ENCODE peak calls at places on chromosomes 11 and 22, in four cellular contexts. X, P, R and S are unnamed samples.

GRCh38 chr11:45812581-45813548 is 7.9 kb downstream of the SLC35C1 start:
- DNase-seq in X (no peak), P (no peak), R (no peak), S (peak; percentile 37)

GRCh38 chr11:36056160-36056751 is 112.4 kb downstream of the LDLRAD3 start:
- DNase-seq in X (no peak), P (peak; percentile 65), R (no peak), S (peak; percentile 82)

GRCh38 chr22:23888615-23889401 is 5.4 kb upstream of the MIF start:
- DNase-seq in X (peak; percentile 52), P (peak; percentile 49), R (no peak), S (peak; percentile 54)

GRCh38 chr22:24424001-24424900 is 3.1 kb upstream of the ADORA2A start:
- DNase-seq in X (no peak), P (peak; percentile 20), R (no peak), S (peak; percentile 72)

GRCh38 chr22:32795214-32795596 is 6.3 kb upstream of the TIMP3 start:
- DNase-seq in X (no peak), P (no peak), R (no peak), S (no peak)

GRCh38 chr11:31480930-31481329 is 28.5 kb downstream of the IMMP1L start:
- DNase-seq in X (no peak), P (peak; percentile 7), R (no peak), S (no peak)

GRCh38 chr11:60862171-60862570 is 5.2 kb upstream of the ZP1 start:
- DNase-seq in X (no peak), P (no peak), R (no peak), S (no peak)

GRCh38 chr11:85665756-85666155 is 827 bp upstream of the CREBZF start:
- DNase-seq in X (no peak), P (no peak), R (no peak), S (no peak)

GRCh38 chr11:20501971-20502370 is 97.4 kb upstream of the SLC6A5 start:
- DNase-seq in X (no peak), P (no peak), R (no peak), S (no peak)

GRCh38 chr22:19844423-19845368 is 10.0 kb downstream of the GNB1L start:
- DNase-seq in X (no peak), P (no peak), R (no peak), S (no peak)

GRCh38 chr11:3995949-3996554 is 98.5 kb upstream of the RRM1 start:
- DNase-seq in X (no peak), P (peak; percentile 73), R (no peak), S (no peak)

GRCh38 chr11:70746351-70746750 is 348.0 kb downstream of the CTTN start:
- DNase-seq in X (no peak), P (no peak), R (no peak), S (no peak)

GRCh38 chr11:128247235-128247594 is 340.1 kb downstream of the ETS1 start:
- DNase-seq in X (no peak), P (no peak), R (no peak), S (no peak)

GRCh38 chr22:49400136-49400865 is 427.4 kb downstream of the BRD1 start:
- DNase-seq in X (no peak), P (no peak), R (no peak), S (no peak)

GRCh38 chr11:81658722-81659121 is 1074.9 kb downstream of the FAM181B start:
- DNase-seq in X (peak; percentile 20), P (no peak), R (no peak), S (peak; percentile 70)

GRCh38 chr22:19325296-19325950 is 33.9 kb upstream of the CLTCL1 start:
- DNase-seq in X (no peak), P (no peak), R (no peak), S (no peak)

GRCh38 chr11:129314381-129314780 is 61.3 kb upstream of the BARX2 start:
- DNase-seq in X (no peak), P (no peak), R (no peak), S (no peak)

GRCh38 chr11:35608502-35608901 is 9.8 kb upstream of the FJX1 start:
- DNase-seq in X (no peak), P (no peak), R (no peak), S (peak; percentile 34)

GRCh38 chr11:44931466-44931865 is 19.2 kb downstream of the TP53I11 start:
- DNase-seq in X (no peak), P (no peak), R (no peak), S (no peak)

GRCh38 chr11:83448686-83449085 is 162.5 kb upstream of the CCDC90B start:
- DNase-seq in X (no peak), P (no peak), R (no peak), S (no peak)

GRCh38 chr11:103529217-103529684 is 420.0 kb downstream of the DYNC2H1 start:
- DNase-seq in X (no peak), P (no peak), R (no peak), S (no peak)

GRCh38 chr11:107859459-107860239 is 1.1 kb upstream of the SLC35F2 start:
- DNase-seq in X (no peak), P (peak; percentile 29), R (peak; percentile 63), S (peak; percentile 53)

GRCh38 chr22:49079743-49080500 is 747.8 kb downstream of the BRD1 start:
- DNase-seq in X (no peak), P (no peak), R (no peak), S (no peak)

GRCh38 chr22:24440270-24440717 is 12.9 kb downstream of the ADORA2A start:
- DNase-seq in X (no peak), P (no peak), R (no peak), S (no peak)

GRCh38 chr22:22689621-22690345 is 45.4 kb downstream of the GGTLC2 start:
- DNase-seq in X (no peak), P (no peak), R (no peak), S (no peak)

GRCh38 chr11:102399189-102399588 is 52.2 kb downstream of the BIRC2 start:
- DNase-seq in X (no peak), P (no peak), R (no peak), S (no peak)

GRCh38 chr22:49242480-49242879 is 585.2 kb downstream of the BRD1 start:
- DNase-seq in X (no peak), P (no peak), R (no peak), S (no peak)

GRCh38 chr11:122032317-122032716 is 83.7 kb downstream of the BLID start:
- DNase-seq in X (no peak), P (no peak), R (no peak), S (no peak)

GRCh38 chr11:46290598-46291309 is 13.3 kb downstream of the CREB3L1 start:
- DNase-seq in X (no peak), P (peak; percentile 89), R (no peak), S (peak; percentile 98)

GRCh38 chr11:69791266-69791665 is 16.1 kb upstream of the FGF4 start:
- DNase-seq in X (no peak), P (no peak), R (no peak), S (no peak)

GRCh38 chr22:22214819-22215329 is 29.7 kb upstream of the VPREB1 start:
- DNase-seq in X (peak; percentile 65), P (no peak), R (no peak), S (no peak)

GRCh38 chr11:121909571-121909970 is 206.4 kb downstream of the BLID start:
- DNase-seq in X (no peak), P (no peak), R (no peak), S (no peak)

GRCh38 chr11:23021287-23021863 is 161.1 kb upstream of the CCDC179 start:
- DNase-seq in X (peak; percentile 9), P (peak; percentile 15), R (no peak), S (peak; percentile 68)

GRCh38 chr11:107276057-107276456 is 181.6 kb downstream of the CWF19L2 start:
- DNase-seq in X (no peak), P (no peak), R (no peak), S (no peak)

GRCh38 chr11:59545179-59546020 is 34.1 kb downstream of the OR4D9 start:
- DNase-seq in X (no peak), P (peak; percentile 98), R (no peak), S (peak; percentile 46)

GRCh38 chr11:113615773-113616172 is 90.3 kb downstream of the TMPRSS5 start:
- DNase-seq in X (no peak), P (no peak), R (no peak), S (no peak)

GRCh38 chr11:60910281-60910687 is 3.7 kb upstream of the TMEM109 start:
- DNase-seq in X (no peak), P (no peak), R (peak; percentile 94), S (no peak)

GRCh38 chr22:37998543-37998942 is 14.2 kb upstream of the SOX10 start:
- DNase-seq in X (peak; percentile 61), P (no peak), R (no peak), S (no peak)

GRCh38 chr11:70873736-70874412 is 378.5 kb downstream of the SHANK2 start:
- DNase-seq in X (no peak), P (no peak), R (no peak), S (no peak)

GRCh38 chr11:1747753-1748466 is 2.5 kb downstream of the IFITM10 start:
- DNase-seq in X (no peak), P (no peak), R (no peak), S (no peak)
- TF ChIP-seq REST in X (no peak), P (no peak), R (no peak), S (peak; percentile 58)

GRCh38 chr11:67288452-67289225 is 464 bp upstream of the ANKRD13D start:
- DNase-seq in X (peak; percentile 85), P (peak; percentile 90), R (peak; percentile 61), S (peak; percentile 91)
- TF ChIP-seq CTCF in X (peak; percentile 74), P (peak; percentile 50), R (peak; percentile 75), S (peak; percentile 62)

GRCh38 chr22:39423976-39424375 is 24.4 kb downstream of the TAB1 start:
- DNase-seq in X (no peak), P (no peak), R (no peak), S (no peak)
- TF ChIP-seq CREB1 in X (no peak), P (no peak), R (no peak), S (no peak)

GRCh38 chr11:43035011-43035564 is 276.7 kb upstream of the API5 start:
- DNase-seq in X (no peak), P (no peak), R (no peak), S (no peak)
- TF ChIP-seq REST in X (no peak), P (no peak), R (no peak), S (no peak)

DNA sequence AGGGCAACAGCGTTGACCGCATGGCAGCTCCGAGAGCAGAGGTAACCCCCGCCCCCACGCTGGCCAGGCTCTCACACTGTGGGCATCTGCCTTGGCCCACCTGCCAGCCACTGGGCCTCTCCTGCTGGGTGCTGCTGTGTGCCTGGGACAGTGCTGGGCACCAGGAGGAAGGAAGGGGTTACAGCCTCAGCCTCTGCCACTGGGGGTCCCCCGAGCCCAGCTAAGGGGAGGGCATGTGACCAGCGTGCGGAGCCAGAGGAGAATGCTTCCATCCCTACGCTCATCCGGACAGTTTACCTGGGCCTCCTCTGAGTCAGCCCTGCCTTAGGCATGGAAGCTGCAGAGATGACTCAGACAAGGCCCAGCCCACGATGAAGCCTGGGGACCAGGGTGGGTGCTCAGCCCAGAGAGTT is 10.9 kb downstream of the NCF4 start:
- DNase-seq in X (no peak), P (no peak), R (no peak), S (peak; percentile 30)
- TF ChIP-seq CTCF in X (peak; percentile 34), P (no peak), R (no peak), S (no peak)